ENCODE peak calls at places on chromosomes 12 and 14, in ten cellular contexts. One of them, this sample, is unnamed.

GRCh38 chr12:7872565-7873304 is at the start of gene SLC2A14:
- DNase-seq in IMR-90: no peak
- DNase-seq in naive thymus-derived CD8-positive, alpha-beta T cell: no peak
- DNase-seq in NCI-H1417: no peak
- DNase-seq in HCT116: no peak
- DNase-seq in activated naive CD8-positive, alpha-beta T cell treated with anti-CD3 and anti-CD28 coated beads, Interleukin-2, amount 50 U/mL, for 16 hours: no peak
- DNase-seq in hippocampal formation: no peak
- DNase-seq in RPMI8226: no peak
- DNase-seq in AG08395: no peak
- DNase-seq in fibroblast of gingiva: no peak
- DNase-seq in this sample: no peak

GRCh38 chr14:97777622-97778021 is 980.4 kb downstream of the VRK1 start:
- DNase-seq in IMR-90: no peak
- DNase-seq in hippocampal formation: no peak
- DNase-seq in activated naive CD8-positive, alpha-beta T cell treated with anti-CD3 and anti-CD28 coated beads, Interleukin-2, amount 50 U/mL, for 16 hours: no peak
- DNase-seq in RPMI8226: no peak
- DNase-seq in fibroblast of gingiva: no peak
- DNase-seq in NCI-H1417: no peak
- DNase-seq in naive thymus-derived CD8-positive, alpha-beta T cell: peak
- DNase-seq in AG08395: no peak
- DNase-seq in HCT116: no peak
- DNase-seq in this sample: no peak

GRCh38 chr14:32224731-32225377 is 21.8 kb upstream of the RNU6-8 start:
- DNase-seq in hippocampal formation: no peak
- DNase-seq in naive thymus-derived CD8-positive, alpha-beta T cell: no peak
- DNase-seq in IMR-90: peak
- DNase-seq in AG08395: peak
- DNase-seq in NCI-H1417: no peak
- DNase-seq in HCT116: no peak
- DNase-seq in activated naive CD8-positive, alpha-beta T cell treated with anti-CD3 and anti-CD28 coated beads, Interleukin-2, amount 50 U/mL, for 16 hours: no peak
- DNase-seq in fibroblast of gingiva: peak
- DNase-seq in RPMI8226: peak
- DNase-seq in this sample: peak

GRCh38 chr12:65608319-65608916 is 215.9 kb upstream of the HMGA2 start:
- DNase-seq in IMR-90: peak
- DNase-seq in fibroblast of gingiva: no peak
- DNase-seq in NCI-H1417: no peak
- DNase-seq in activated naive CD8-positive, alpha-beta T cell treated with anti-CD3 and anti-CD28 coated beads, Interleukin-2, amount 50 U/mL, for 16 hours: no peak
- DNase-seq in HCT116: no peak
- DNase-seq in RPMI8226: no peak
- DNase-seq in hippocampal formation: no peak
- DNase-seq in AG08395: no peak
- DNase-seq in naive thymus-derived CD8-positive, alpha-beta T cell: no peak
- DNase-seq in this sample: no peak

GRCh38 chr12:101727098-101727497 is 12.2 kb downstream of the SYCP3 start:
- DNase-seq in naive thymus-derived CD8-positive, alpha-beta T cell: no peak
- DNase-seq in HCT116: no peak
- DNase-seq in AG08395: no peak
- DNase-seq in hippocampal formation: no peak
- DNase-seq in activated naive CD8-positive, alpha-beta T cell treated with anti-CD3 and anti-CD28 coated beads, Interleukin-2, amount 50 U/mL, for 16 hours: no peak
- DNase-seq in fibroblast of gingiva: no peak
- DNase-seq in IMR-90: peak
- DNase-seq in NCI-H1417: no peak
- DNase-seq in RPMI8226: no peak
- DNase-seq in this sample: no peak

GRCh38 chr12:107853479-107853878 is 79.0 kb downstream of the ASCL4 start:
- DNase-seq in RPMI8226: no peak
- DNase-seq in fibroblast of gingiva: no peak
- DNase-seq in hippocampal formation: no peak
- DNase-seq in naive thymus-derived CD8-positive, alpha-beta T cell: no peak
- DNase-seq in AG08395: no peak
- DNase-seq in NCI-H1417: no peak
- DNase-seq in HCT116: no peak
- DNase-seq in activated naive CD8-positive, alpha-beta T cell treated with anti-CD3 and anti-CD28 coated beads, Interleukin-2, amount 50 U/mL, for 16 hours: no peak
- DNase-seq in IMR-90: no peak
- DNase-seq in this sample: no peak

GRCh38 chr14:43172899-43173548 is 1334.1 kb downstream of the FSCB start:
- DNase-seq in NCI-H1417: no peak
- DNase-seq in naive thymus-derived CD8-positive, alpha-beta T cell: no peak
- DNase-seq in RPMI8226: no peak
- DNase-seq in IMR-90: no peak
- DNase-seq in HCT116: no peak
- DNase-seq in fibroblast of gingiva: no peak
- DNase-seq in AG08395: no peak
- DNase-seq in hippocampal formation: no peak
- DNase-seq in activated naive CD8-positive, alpha-beta T cell treated with anti-CD3 and anti-CD28 coated beads, Interleukin-2, amount 50 U/mL, for 16 hours: no peak
- DNase-seq in this sample: no peak

GRCh38 chr14:100033347-100034052 is 31.7 kb upstream of the EVL start:
- DNase-seq in activated naive CD8-positive, alpha-beta T cell treated with anti-CD3 and anti-CD28 coated beads, Interleukin-2, amount 50 U/mL, for 16 hours: no peak
- DNase-seq in NCI-H1417: no peak
- DNase-seq in IMR-90: no peak
- DNase-seq in AG08395: no peak
- DNase-seq in naive thymus-derived CD8-positive, alpha-beta T cell: no peak
- DNase-seq in fibroblast of gingiva: no peak
- DNase-seq in hippocampal formation: no peak
- DNase-seq in RPMI8226: no peak
- DNase-seq in HCT116: no peak
- DNase-seq in this sample: no peak

GRCh38 chr14:52110441-52111086 is 41.7 kb upstream of the NID2 start:
- DNase-seq in naive thymus-derived CD8-positive, alpha-beta T cell: no peak
- DNase-seq in AG08395: no peak
- DNase-seq in activated naive CD8-positive, alpha-beta T cell treated with anti-CD3 and anti-CD28 coated beads, Interleukin-2, amount 50 U/mL, for 16 hours: no peak
- DNase-seq in RPMI8226: no peak
- DNase-seq in hippocampal formation: no peak
- DNase-seq in HCT116: no peak
- DNase-seq in NCI-H1417: no peak
- DNase-seq in IMR-90: peak
- DNase-seq in fibroblast of gingiva: peak
- DNase-seq in this sample: no peak

GRCh38 chr12:14256139-14256538 is 109.3 kb upstream of the ATF7IP start:
- DNase-seq in naive thymus-derived CD8-positive, alpha-beta T cell: peak
- DNase-seq in hippocampal formation: no peak
- DNase-seq in fibroblast of gingiva: no peak
- DNase-seq in activated naive CD8-positive, alpha-beta T cell treated with anti-CD3 and anti-CD28 coated beads, Interleukin-2, amount 50 U/mL, for 16 hours: no peak
- DNase-seq in HCT116: no peak
- DNase-seq in NCI-H1417: no peak
- DNase-seq in IMR-90: peak
- DNase-seq in AG08395: peak
- DNase-seq in RPMI8226: no peak
- DNase-seq in this sample: no peak

GRCh38 chr12:53485955-53486729 is 13.1 kb downstream of the MAP3K12 start:
- DNase-seq in AG08395: no peak
- DNase-seq in hippocampal formation: no peak
- DNase-seq in naive thymus-derived CD8-positive, alpha-beta T cell: no peak
- DNase-seq in IMR-90: no peak
- DNase-seq in HCT116: no peak
- DNase-seq in RPMI8226: no peak
- DNase-seq in NCI-H1417: no peak
- DNase-seq in fibroblast of gingiva: no peak
- DNase-seq in activated naive CD8-positive, alpha-beta T cell treated with anti-CD3 and anti-CD28 coated beads, Interleukin-2, amount 50 U/mL, for 16 hours: no peak
- DNase-seq in this sample: no peak

GRCh38 chr12:94790822-94791221 is 140.5 kb upstream of the TMCC3 start:
- DNase-seq in activated naive CD8-positive, alpha-beta T cell treated with anti-CD3 and anti-CD28 coated beads, Interleukin-2, amount 50 U/mL, for 16 hours: no peak
- DNase-seq in IMR-90: no peak
- DNase-seq in AG08395: no peak
- DNase-seq in RPMI8226: no peak
- DNase-seq in HCT116: no peak
- DNase-seq in NCI-H1417: no peak
- DNase-seq in hippocampal formation: no peak
- DNase-seq in naive thymus-derived CD8-positive, alpha-beta T cell: no peak
- DNase-seq in fibroblast of gingiva: no peak
- DNase-seq in this sample: no peak

GRCh38 chr14:48454887-48455286 is 779.5 kb upstream of the MDGA2 start:
- DNase-seq in IMR-90: no peak
- DNase-seq in NCI-H1417: no peak
- DNase-seq in HCT116: no peak
- DNase-seq in RPMI8226: no peak
- DNase-seq in AG08395: no peak
- DNase-seq in naive thymus-derived CD8-positive, alpha-beta T cell: no peak
- DNase-seq in hippocampal formation: no peak
- DNase-seq in fibroblast of gingiva: no peak
- DNase-seq in activated naive CD8-positive, alpha-beta T cell treated with anti-CD3 and anti-CD28 coated beads, Interleukin-2, amount 50 U/mL, for 16 hours: no peak
- DNase-seq in this sample: no peak

GRCh38 chr12:28460420-28461130 is 270.3 kb downstream of the CCDC91 start:
- DNase-seq in RPMI8226: no peak
- DNase-seq in HCT116: no peak
- DNase-seq in AG08395: no peak
- DNase-seq in activated naive CD8-positive, alpha-beta T cell treated with anti-CD3 and anti-CD28 coated beads, Interleukin-2, amount 50 U/mL, for 16 hours: no peak
- DNase-seq in hippocampal formation: no peak
- DNase-seq in NCI-H1417: no peak
- DNase-seq in IMR-90: no peak
- DNase-seq in naive thymus-derived CD8-positive, alpha-beta T cell: no peak
- DNase-seq in fibroblast of gingiva: no peak
- DNase-seq in this sample: no peak

GRCh38 chr14:102727336-102728095 is 49.7 kb upstream of the TRAF3 start:
- DNase-seq in activated naive CD8-positive, alpha-beta T cell treated with anti-CD3 and anti-CD28 coated beads, Interleukin-2, amount 50 U/mL, for 16 hours: no peak
- DNase-seq in hippocampal formation: no peak
- DNase-seq in HCT116: no peak
- DNase-seq in RPMI8226: no peak
- DNase-seq in NCI-H1417: no peak
- DNase-seq in IMR-90: no peak
- DNase-seq in fibroblast of gingiva: no peak
- DNase-seq in naive thymus-derived CD8-positive, alpha-beta T cell: no peak
- DNase-seq in AG08395: no peak
- DNase-seq in this sample: no peak

GRCh38 chr12:47356129-47356622 is 276.4 kb upstream of the AMIGO2 start:
- DNase-seq in HCT116: no peak
- DNase-seq in hippocampal formation: no peak
- DNase-seq in NCI-H1417: no peak
- DNase-seq in activated naive CD8-positive, alpha-beta T cell treated with anti-CD3 and anti-CD28 coated beads, Interleukin-2, amount 50 U/mL, for 16 hours: no peak
- DNase-seq in IMR-90: peak
- DNase-seq in RPMI8226: no peak
- DNase-seq in fibroblast of gingiva: no peak
- DNase-seq in AG08395: no peak
- DNase-seq in naive thymus-derived CD8-positive, alpha-beta T cell: no peak
- DNase-seq in this sample: no peak

GRCh38 chr12:108573310-108573709 is 10.9 kb downstream of the ISCU start:
- DNase-seq in naive thymus-derived CD8-positive, alpha-beta T cell: no peak
- DNase-seq in NCI-H1417: no peak
- DNase-seq in AG08395: no peak
- DNase-seq in RPMI8226: no peak
- DNase-seq in HCT116: no peak
- DNase-seq in activated naive CD8-positive, alpha-beta T cell treated with anti-CD3 and anti-CD28 coated beads, Interleukin-2, amount 50 U/mL, for 16 hours: no peak
- DNase-seq in IMR-90: no peak
- DNase-seq in hippocampal formation: no peak
- DNase-seq in fibroblast of gingiva: no peak
- DNase-seq in this sample: no peak

GRCh38 chr14:65019944-65020566 is 33.4 kb downstream of the FNTB start:
- DNase-seq in IMR-90: peak
- DNase-seq in RPMI8226: peak
- DNase-seq in activated naive CD8-positive, alpha-beta T cell treated with anti-CD3 and anti-CD28 coated beads, Interleukin-2, amount 50 U/mL, for 16 hours: no peak
- DNase-seq in fibroblast of gingiva: peak
- DNase-seq in NCI-H1417: peak
- DNase-seq in HCT116: peak
- DNase-seq in naive thymus-derived CD8-positive, alpha-beta T cell: peak
- DNase-seq in AG08395: peak
- DNase-seq in hippocampal formation: peak
- DNase-seq in this sample: no peak

GRCh38 chr12:118046430-118046829 is 14.5 kb downstream of the WSB2 start:
- DNase-seq in NCI-H1417: no peak
- DNase-seq in fibroblast of gingiva: no peak
- DNase-seq in HCT116: no peak
- DNase-seq in RPMI8226: no peak
- DNase-seq in activated naive CD8-positive, alpha-beta T cell treated with anti-CD3 and anti-CD28 coated beads, Interleukin-2, amount 50 U/mL, for 16 hours: no peak
- DNase-seq in naive thymus-derived CD8-positive, alpha-beta T cell: no peak
- DNase-seq in AG08395: no peak
- DNase-seq in IMR-90: no peak
- DNase-seq in hippocampal formation: no peak
- DNase-seq in this sample: no peak

GRCh38 chr12:119157528-119157927 is 21.2 kb upstream of the HSPB8 start:
- DNase-seq in RPMI8226: no peak
- DNase-seq in fibroblast of gingiva: no peak
- DNase-seq in activated naive CD8-positive, alpha-beta T cell treated with anti-CD3 and anti-CD28 coated beads, Interleukin-2, amount 50 U/mL, for 16 hours: no peak
- DNase-seq in IMR-90: no peak
- DNase-seq in HCT116: no peak
- DNase-seq in naive thymus-derived CD8-positive, alpha-beta T cell: no peak
- DNase-seq in hippocampal formation: no peak
- DNase-seq in NCI-H1417: no peak
- DNase-seq in AG08395: no peak
- DNase-seq in this sample: no peak

This sample was measured in amygdala.